ENCODE peak calls at places on chromosomes 4 and X, in nine cellular contexts. A is tibial artery; N is stimulated activated CD4-positive, alpha-beta T cell treated with anti-CD3 and anti-CD28 coated beads, TNF-alpha, amount 100 ng/mL, for 48 hours; G is NAMALWA; B is smooth muscle cell of the brain vasculature; H is dorsolateral prefrontal cortex; Q is ELR; M is left colon; W is HT1080. O is an unnamed sample.

GRCh38 chr4:143618811-143619210 is 81.7 kb downstream of the FREM3 start:
- DNase-seq in A (no peak), N (no peak), G (no peak), B (no peak), H (no peak), Q (no peak), M (no peak), W (no peak), O (no peak)

GRCh38 chrX:10158279-10158939 is 1.6 kb downstream of the CLCN4 start:
- DNase-seq in A (no peak), N (no peak), G (no peak), B (no peak), H (peak; percentile 64), Q (no peak), M (no peak), W (no peak), O (no peak)

GRCh38 chr4:140567722-140568121 is 1.0 kb downstream of the UCP1 start:
- DNase-seq in A (no peak), N (no peak), G (no peak), B (no peak), H (no peak), Q (no peak), M (no peak), W (no peak), O (no peak)

GRCh38 chr4:136002316-136002715 is 1530.0 kb downstream of the PCDH18 start:
- DNase-seq in A (no peak), N (no peak), G (no peak), B (no peak), H (no peak), Q (peak; percentile 74), M (no peak), W (peak; percentile 31), O (no peak)

GRCh38 chr4:78518551-78518950 is 33.0 kb upstream of the ANXA3 start:
- DNase-seq in A (no peak), N (no peak), G (no peak), B (no peak), H (no peak), Q (no peak), M (no peak), W (peak; percentile 50), O (no peak)

GRCh38 chr4:10386044-10386443 is 71.2 kb downstream of the ZNF518B start:
- DNase-seq in A (no peak), N (no peak), G (no peak), B (no peak), H (no peak), Q (no peak), M (no peak), W (no peak), O (no peak)

GRCh38 chr4:1249731-1250526 is 999 bp upstream of the CTBP1 start:
- DNase-seq in A (peak; percentile 70), N (peak; percentile 19), G (peak; percentile 52), B (no peak), H (no peak), Q (peak; percentile 29), M (no peak), W (no peak), O (peak; percentile 79)

GRCh38 chr4:161936625-161937133 is 227.1 kb downstream of the FSTL5 start:
- DNase-seq in A (no peak), N (no peak), G (no peak), B (no peak), H (no peak), Q (peak; percentile 93), M (no peak), W (peak; percentile 93), O (no peak)

GRCh38 chr4:102094474-102094873 is 250.8 kb downstream of the SLC39A8 start:
- DNase-seq in A (no peak), N (no peak), G (no peak), B (no peak), H (peak; percentile 47), Q (no peak), M (no peak), W (no peak), O (no peak)

GRCh38 chr4:188993871-188994270 is 854.6 kb downstream of the TRIML1 start:
- DNase-seq in A (no peak), N (no peak), G (no peak), B (no peak), H (no peak), Q (no peak), M (no peak), W (no peak), O (no peak)

GRCh38 chrX:49039598-49040375 is 3.4 kb downstream of the TFE3 start:
- DNase-seq in A (peak; percentile 89), N (peak; percentile 14), G (peak; percentile 40), B (peak; percentile 77), H (peak; percentile 26), Q (peak; percentile 95), M (peak; percentile 76), W (peak; percentile 93), O (peak; percentile 84)

GRCh38 chrX:153725039-153725831 is 579 bp downstream of the ABCD1 start:
- DNase-seq in A (no peak), N (no peak), G (peak; percentile 64), B (no peak), H (no peak), Q (no peak), M (no peak), W (no peak), O (no peak)

GRCh38 chr4:140408974-140409373 is 18.5 kb downstream of the CLGN start:
- DNase-seq in A (no peak), N (no peak), G (no peak), B (no peak), H (no peak), Q (no peak), M (no peak), W (no peak), O (no peak)

GRCh38 chrX:40581333-40581910 is 652 bp downstream of the ATP6AP2 start:
- DNase-seq in A (no peak), N (no peak), G (peak; percentile 45), B (no peak), H (no peak), Q (peak; percentile 48), M (no peak), W (no peak), O (no peak)

GRCh38 chr4:171432536-171432935 is 380.7 kb upstream of the GALNTL6 start:
- DNase-seq in A (no peak), N (no peak), G (no peak), B (no peak), H (no peak), Q (no peak), M (no peak), W (no peak), O (no peak)

O was measured in coronary artery.